ENCODE peak calls at places on chromosome 4, in four cellular contexts. One of them, this sample, is unnamed.
A peak's percentile ranks its signal among the peaks of the same experiment; 100 is the strongest.

GRCh38 chr4:100728861-100729260 is 211.0 kb upstream of the EMCN start:
- DNase-seq in dorsolateral prefrontal cortex: no peak
- DNase-seq in bronchial epithelial cell: no peak
- DNase-seq in ureter: no peak
- DNase-seq in this sample: no peak

GRCh38 chr4:2251073-2251794 is 9.3 kb upstream of the HAUS3 start:
- DNase-seq in dorsolateral prefrontal cortex: no peak
- DNase-seq in ureter: peak; percentile 37
- DNase-seq in bronchial epithelial cell: no peak
- DNase-seq in this sample: no peak

GRCh38 chr4:9703391-9703790 is 78.0 kb upstream of the DRD5 start:
- DNase-seq in bronchial epithelial cell: peak; percentile 43
- DNase-seq in dorsolateral prefrontal cortex: no peak
- DNase-seq in ureter: peak; percentile 54
- DNase-seq in this sample: peak; percentile 50

GRCh38 chr4:13547563-13548041 is 3.3 kb upstream of the NKX3-2 start:
- DNase-seq in dorsolateral prefrontal cortex: no peak
- DNase-seq in bronchial epithelial cell: no peak
- DNase-seq in ureter: no peak
- DNase-seq in this sample: no peak

GRCh38 chr4:122666527-122667245 is 45.8 kb upstream of the IL21 start:
- DNase-seq in bronchial epithelial cell: peak; percentile 97
- DNase-seq in dorsolateral prefrontal cortex: no peak
- DNase-seq in ureter: no peak
- DNase-seq in this sample: peak; percentile 95

GRCh38 chr4:173424899-173425805 is 26.2 kb upstream of the SCRG1 start:
- DNase-seq in dorsolateral prefrontal cortex: no peak
- DNase-seq in ureter: no peak
- DNase-seq in bronchial epithelial cell: no peak
- DNase-seq in this sample: peak; percentile 60

GRCh38 chr4:15781427-15782095 is 3.4 kb downstream of the CD38 start:
- DNase-seq in ureter: no peak
- DNase-seq in dorsolateral prefrontal cortex: no peak
- DNase-seq in bronchial epithelial cell: peak; percentile 27
- DNase-seq in this sample: no peak

GRCh38 chr4:7755529-7755928 is 184.1 kb downstream of the AFAP1 start:
- DNase-seq in ureter: no peak
- DNase-seq in dorsolateral prefrontal cortex: no peak
- DNase-seq in bronchial epithelial cell: no peak
- DNase-seq in this sample: no peak

GRCh38 chr4:2127609-2128300 is 68.6 kb downstream of the NAT8L start:
- DNase-seq in bronchial epithelial cell: no peak
- DNase-seq in ureter: no peak
- DNase-seq in dorsolateral prefrontal cortex: no peak
- DNase-seq in this sample: no peak

GRCh38 chr4:86220137-86220536 is 139.7 kb downstream of the MAPK10 start:
- DNase-seq in dorsolateral prefrontal cortex: no peak
- DNase-seq in ureter: no peak
- DNase-seq in bronchial epithelial cell: peak; percentile 89
- DNase-seq in this sample: no peak

GRCh38 chr4:65014078-65014477 is 604.8 kb upstream of the TECRL start:
- DNase-seq in bronchial epithelial cell: no peak
- DNase-seq in ureter: no peak
- DNase-seq in dorsolateral prefrontal cortex: no peak
- DNase-seq in this sample: no peak

GRCh38 chr4:24568425-24568824 is 15.9 kb downstream of the DHX15 start:
- DNase-seq in dorsolateral prefrontal cortex: no peak
- DNase-seq in ureter: no peak
- DNase-seq in bronchial epithelial cell: no peak
- DNase-seq in this sample: no peak

GRCh38 chr4:40628888-40629287 is 776 bp downstream of the RBM47 start:
- DNase-seq in dorsolateral prefrontal cortex: no peak
- DNase-seq in bronchial epithelial cell: peak; percentile 66
- DNase-seq in ureter: no peak
- DNase-seq in this sample: no peak

GRCh38 chr4:126051709-126052424 is 737.1 kb downstream of the FAT4 start:
- DNase-seq in bronchial epithelial cell: peak; percentile 63
- DNase-seq in ureter: no peak
- DNase-seq in dorsolateral prefrontal cortex: no peak
- DNase-seq in this sample: peak; percentile 18